ENCODE peak calls at places on chromosome 17, in four cellular contexts. I, Q, Y and K are unnamed samples.
A peak's percentile ranks its signal among the peaks of the same experiment; 100 is the strongest.

GRCh38 chr17:80984749-80985148 is 6.9 kb upstream of the CHMP6 start:
- DNase-seq in I (no peak), Q (no peak), Y (no peak), K (no peak)

GRCh38 chr17:44110823-44111633 is 12.4 kb downstream of the HDAC5 start:
- DNase-seq in I (peak; percentile 86), Q (peak; percentile 89), Y (peak; percentile 98), K (peak; percentile 96)

GRCh38 chr17:48599373-48599772 is 5.4 kb downstream of the HOXB6 start:
- DNase-seq in I (no peak), Q (no peak), Y (no peak), K (no peak)

GRCh38 chr17:7056386-7056785 is 12.5 kb upstream of the SLC16A11 start:
- DNase-seq in I (no peak), Q (peak; percentile 4), Y (no peak), K (no peak)

GRCh38 chr17:29369831-29370735 is 20.1 kb upstream of the TAOK1 start:
- DNase-seq in I (peak; percentile 78), Q (peak; percentile 70), Y (peak; percentile 66), K (no peak)

GRCh38 chr17:35898283-35899070 is 18.3 kb upstream of the CCL5 start:
- DNase-seq in I (no peak), Q (no peak), Y (peak; percentile 88), K (no peak)

GRCh38 chr17:58889928-58890327 is 134.3 kb downstream of the PPM1E start:
- DNase-seq in I (no peak), Q (no peak), Y (no peak), K (no peak)

GRCh38 chr17:58337600-58338453 is 9.2 kb upstream of the TSPOAP1 start:
- DNase-seq in I (peak; percentile 78), Q (peak; percentile 95), Y (peak; percentile 74), K (no peak)

GRCh38 chr17:6713918-6714271 is 726 bp upstream of the SLC13A5 start:
- DNase-seq in I (no peak), Q (no peak), Y (no peak), K (no peak)

GRCh38 chr17:83174859-83175550 is 95.6 kb downstream of the METRNL start:
- DNase-seq in I (peak; percentile 31), Q (no peak), Y (no peak), K (no peak)

GRCh38 chr17:48578616-48579560 is 738 bp upstream of the HOXB4 start:
- DNase-seq in I (no peak), Q (no peak), Y (no peak), K (no peak)

GRCh38 chr17:70288540-70289290 is 119.4 kb downstream of the KCNJ2 start:
- DNase-seq in I (no peak), Q (no peak), Y (no peak), K (no peak)

GRCh38 chr17:20998571-20999043 is 44.2 kb downstream of the USP22 start:
- DNase-seq in I (no peak), Q (no peak), Y (no peak), K (no peak)

GRCh38 chr17:74227271-74227670 is 13.9 kb downstream of the TTYH2 start:
- DNase-seq in I (no peak), Q (no peak), Y (no peak), K (no peak)

GRCh38 chr17:28227278-28228108 is 91.5 kb upstream of the TMEM97 start:
- DNase-seq in I (peak; percentile 98), Q (no peak), Y (peak; percentile 87), K (no peak)

GRCh38 chr17:15893333-15894024 is 51.5 kb upstream of the ADORA2B start:
- DNase-seq in I (no peak), Q (no peak), Y (no peak), K (no peak)

GRCh38 chr17:30278032-30278431 is 13.7 kb downstream of the BLMH start:
- DNase-seq in I (no peak), Q (no peak), Y (peak; percentile 28), K (no peak)

GRCh38 chr17:47470836-47471235 is 60.1 kb upstream of the NPEPPS start:
- DNase-seq in I (no peak), Q (no peak), Y (no peak), K (no peak)

GRCh38 chr17:48444531-48445247 is 14.7 kb upstream of the SKAP1 start:
- DNase-seq in I (no peak), Q (peak; percentile 4), Y (no peak), K (no peak)

GRCh38 chr17:43169561-43170139 is 1.4 kb upstream of the NBR1 start:
- DNase-seq in I (no peak), Q (no peak), Y (peak; percentile 66), K (peak; percentile 87)

GRCh38 chr17:41504126-41504977 is 1.1 kb downstream of the KRT13 start:
- DNase-seq in I (no peak), Q (no peak), Y (no peak), K (no peak)

GRCh38 chr17:62666801-62667591 is 39.5 kb downstream of the MRC2 start:
- DNase-seq in I (no peak), Q (no peak), Y (no peak), K (peak; percentile 85)

GRCh38 chr17:65556014-65556909 is 5.2 kb downstream of the AXIN2 start:
- DNase-seq in I (peak; percentile 96), Q (peak; percentile 51), Y (peak; percentile 89), K (no peak)

GRCh38 chr17:4140125-4140524 is 2.7 kb downstream of the ZZEF1 start:
- DNase-seq in I (no peak), Q (no peak), Y (no peak), K (no peak)
- H3K4me1 ChIP-seq in I (peaks cover 4% of the 10 kb centered on the region), Q (peaks cover 14% of the 10 kb centered on the region), Y (peaks cover 69% of the 10 kb centered on the region), K (peaks cover 79% of the 10 kb centered on the region)

DNA sequence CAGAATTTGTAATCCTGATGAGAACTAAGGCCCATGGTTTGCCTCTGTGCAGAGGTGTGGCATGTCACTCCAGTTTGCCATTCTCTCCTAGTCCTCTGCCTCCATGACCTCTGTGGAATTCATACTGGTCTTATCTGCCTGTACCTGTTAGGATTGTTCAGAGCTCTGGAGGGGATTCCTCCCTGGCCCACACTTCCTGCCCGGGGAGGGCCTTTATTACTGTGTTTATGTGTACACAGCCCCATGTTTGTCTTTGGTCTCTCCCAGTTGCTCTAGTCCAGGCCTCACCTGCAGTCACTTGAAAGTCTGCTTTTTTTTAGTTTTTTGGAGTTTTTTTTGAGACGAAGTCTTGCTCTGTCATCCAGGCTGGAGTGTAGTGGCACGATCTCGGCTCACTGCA is 36.4 kb downstream of the RHBDL3 start:
- DNase-seq in I (no peak), Q (no peak), Y (no peak), K (no peak)
- H3K27ac ChIP-seq in I (no peak overlapping the region), Q (no peak overlapping the region), Y (no peak overlapping the region), K (no peak overlapping the region)

DNA sequence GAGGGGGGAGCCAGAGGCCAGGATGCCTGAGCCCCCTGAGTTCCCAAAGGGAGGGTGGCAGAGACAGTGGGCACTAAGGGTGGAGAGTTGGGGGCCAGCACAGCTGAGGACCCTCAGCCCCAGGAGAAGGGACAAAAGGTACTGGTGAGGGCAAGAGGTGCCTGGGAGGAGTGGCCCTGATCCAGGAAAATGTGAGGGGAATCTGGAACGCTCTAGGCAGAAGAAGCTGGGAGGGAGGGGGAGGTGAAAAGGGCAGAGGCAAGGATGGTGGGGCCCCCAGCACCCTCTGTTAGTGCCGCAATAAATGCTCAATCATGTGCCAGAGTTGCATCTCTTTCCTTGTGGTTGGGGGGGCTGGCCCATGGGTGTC is 1.1 kb downstream of the TCAP start:
- DNase-seq in I (no peak), Q (no peak), Y (no peak), K (no peak)
- H3K4me1 ChIP-seq in I (peaks cover 48% of the 10 kb centered on the region), Q (no peaks in the 10 kb centered on the region), Y (peaks cover 70% of the 10 kb centered on the region), K (peaks cover 64% of the 10 kb centered on the region)

GRCh38 chr17:76427457-76428231 is 25.3 kb downstream of the UBE2O start:
- DNase-seq in I (no peak), Q (no peak), Y (no peak), K (no peak)
- H3K27ac ChIP-seq in I (no peak overlapping the region), Q (no peak overlapping the region), Y (no peak overlapping the region), K (no peak overlapping the region)

GRCh38 chr17:17728550-17729251 is 47.4 kb downstream of the RAI1 start:
- DNase-seq in I (no peak), Q (no peak), Y (peak; percentile 74), K (no peak)
- H3K4me1 ChIP-seq in I (peaks cover 14% of the 10 kb centered on the region), Q (peaks cover under 1% of the 10 kb centered on the region), Y (peaks cover 66% of the 10 kb centered on the region), K (peaks cover 69% of the 10 kb centered on the region)

GRCh38 chr17:32870027-32870670 is 6.8 kb downstream of the MYO1D start:
- DNase-seq in I (no peak), Q (no peak), Y (no peak), K (no peak)
- H3K27ac ChIP-seq in I (no peak overlapping the region), Q (no peak overlapping the region), Y (no peak overlapping the region), K (peak overlapping the region; percentile 54)